ENCODE peak calls at places on chromosome 13, in four cellular contexts. R, Z, Q and V are unnamed samples.

GRCh38 chr13:114018461-114019055 is 44.7 kb upstream of the C13orf46 start:
- DNase-seq in Q (no peak), Z (no peak), R (no peak), V (no peak)

GRCh38 chr13:91655731-91656130 is 257.3 kb downstream of the GPC5 start:
- DNase-seq in R (no peak), Q (no peak), Z (no peak), V (no peak)

GRCh38 chr13:22648325-22648758 is 532.4 kb upstream of the SGCG start:
- DNase-seq in Z (no peak), Q (no peak), R (no peak), V (no peak)

GRCh38 chr13:75910591-75910990 is 274.5 kb downstream of the LMO7 start:
- DNase-seq in R (no peak), Z (no peak), Q (no peak), V (no peak)

GRCh38 chr13:65744761-65745160 is 1485.4 kb downstream of the PCDH9 start:
- DNase-seq in Q (no peak), R (no peak), Z (no peak), V (no peak)

GRCh38 chr13:49298903-49299605 is 51.3 kb downstream of the CDADC1 start:
- DNase-seq in R (no peak), Z (no peak), Q (peak), V (no peak)

GRCh38 chr13:86476656-86477055 is 677.4 kb upstream of the SLITRK6 start:
- DNase-seq in R (no peak), Z (no peak), Q (no peak), V (no peak)

GRCh38 chr13:72651196-72651595 is 76.2 kb downstream of the MZT1 start:
- DNase-seq in Z (no peak), R (no peak), Q (no peak), V (no peak)

GRCh38 chr13:94858856-94859811 is 146.8 kb upstream of the SOX21 start:
- DNase-seq in Z (peak), Q (no peak), R (peak), V (peak)

GRCh38 chr13:94656766-94657165 is 55.1 kb downstream of the GPR180 start:
- DNase-seq in R (no peak), Q (peak), Z (no peak), V (no peak)

GRCh38 chr13:45918597-45918996 is 67.0 kb upstream of the SIAH3 start:
- DNase-seq in Z (no peak), R (no peak), Q (no peak), V (no peak)

GRCh38 chr13:47549219-47549752 is 451.8 kb downstream of the SUCLA2 start:
- DNase-seq in R (no peak), Z (no peak), Q (peak), V (no peak)

GRCh38 chr13:27353166-27353583 is 71.2 kb upstream of the GTF3A start:
- DNase-seq in R (no peak), Q (peak), Z (no peak), V (no peak)

GRCh38 chr13:60226507-60226906 is 62.8 kb upstream of the DIAPH3 start:
- DNase-seq in Z (no peak), R (no peak), Q (peak), V (no peak)

GRCh38 chr13:92716749-92717148 is 509.9 kb upstream of the GPC6 start:
- DNase-seq in R (no peak), Q (peak), Z (no peak), V (no peak)

GRCh38 chr13:100175803-100176182 is 86.9 kb downstream of the PCCA start:
- DNase-seq in Q (no peak), Z (no peak), R (no peak), V (no peak)

GRCh38 chr13:102045713-102046112 is 356.1 kb downstream of the FGF14 start:
- DNase-seq in Z (no peak), R (no peak), Q (no peak), V (no peak)

GRCh38 chr13:35994131-35994966 is 136.8 kb downstream of the DCLK1 start:
- DNase-seq in R (peak), Z (peak), Q (peak), V (peak)

GRCh38 chr13:32370805-32371204 is 55.5 kb downstream of the BRCA2 start:
- DNase-seq in Z (no peak), Q (no peak), R (no peak), V (no peak)

GRCh38 chr13:36526897-36527296 is 94.6 kb downstream of the CCNA1 start:
- DNase-seq in Z (no peak), Q (no peak), R (no peak), V (no peak)

GRCh38 chr13:38265135-38265497 is 84.5 kb upstream of the UFM1 start:
- DNase-seq in Q (no peak), R (no peak), Z (no peak), V (no peak)

GRCh38 chr13:80668452-80668851 is 327.5 kb upstream of the SPRY2 start:
- DNase-seq in Z (no peak), R (no peak), Q (no peak), V (no peak)

GRCh38 chr13:48775285-48775684 is 121.6 kb downstream of the CYSLTR2 start:
- DNase-seq in R (no peak), Q (peak), Z (no peak), V (no peak)

GRCh38 chr13:113187263-113187669 is 21.2 kb downstream of the PCID2 start:
- DNase-seq in Z (peak), Q (peak), R (peak), V (peak)

GRCh38 chr13:92590503-92590908 is 636.1 kb upstream of the GPC6 start:
- DNase-seq in Z (no peak), R (no peak), Q (no peak), V (no peak)

GRCh38 chr13:80217614-80218456 is 123.1 kb downstream of the SPRY2 start:
- DNase-seq in R (no peak), Q (no peak), Z (no peak), V (no peak)

GRCh38 chr13:67075239-67075638 is 154.9 kb downstream of the PCDH9 start:
- DNase-seq in R (no peak), Z (no peak), Q (no peak), V (no peak)

GRCh38 chr13:48975101-48975925 is at the start of gene FNDC3A:
- DNase-seq in Z (peak), R (peak), Q (peak), V (peak)

GRCh38 chr13:57557979-57558529 is 73.5 kb upstream of the PCDH17 start:
- DNase-seq in Q (peak), R (no peak), Z (no peak), V (no peak)

GRCh38 chr13:76596216-76596615 is 290.0 kb downstream of the KCTD12 start:
- DNase-seq in R (no peak), Z (no peak), Q (no peak), V (no peak)

GRCh38 chr13:107827840-107828549 is 387.3 kb downstream of the LIG4 start:
- DNase-seq in Q (no peak), R (no peak), Z (no peak), V (no peak)

GRCh38 chr13:92317066-92317465 is 909.5 kb upstream of the GPC6 start:
- DNase-seq in Z (no peak), R (no peak), Q (no peak), V (no peak)

GRCh38 chr13:33454844-33455256 is 169.3 kb upstream of the STARD13 start:
- DNase-seq in Q (peak), Z (no peak), R (no peak), V (no peak)

GRCh38 chr13:87274209-87274819 is 396.9 kb upstream of the SLITRK5 start:
- DNase-seq in Z (no peak), Q (peak), R (no peak), V (no peak)

GRCh38 chr13:74306496-74306895 is 172.3 kb upstream of the KLF12 start:
- DNase-seq in R (no peak), Q (peak), Z (no peak), V (no peak)

GRCh38 chr13:70622785-70623184 is 514.5 kb upstream of the KLHL1 start:
- DNase-seq in Q (no peak), R (no peak), Z (no peak), V (no peak)

GRCh38 chr13:36163809-36164308 is 32.7 kb upstream of the DCLK1 start:
- DNase-seq in R (peak), Q (peak), Z (peak), V (peak)

DNA sequence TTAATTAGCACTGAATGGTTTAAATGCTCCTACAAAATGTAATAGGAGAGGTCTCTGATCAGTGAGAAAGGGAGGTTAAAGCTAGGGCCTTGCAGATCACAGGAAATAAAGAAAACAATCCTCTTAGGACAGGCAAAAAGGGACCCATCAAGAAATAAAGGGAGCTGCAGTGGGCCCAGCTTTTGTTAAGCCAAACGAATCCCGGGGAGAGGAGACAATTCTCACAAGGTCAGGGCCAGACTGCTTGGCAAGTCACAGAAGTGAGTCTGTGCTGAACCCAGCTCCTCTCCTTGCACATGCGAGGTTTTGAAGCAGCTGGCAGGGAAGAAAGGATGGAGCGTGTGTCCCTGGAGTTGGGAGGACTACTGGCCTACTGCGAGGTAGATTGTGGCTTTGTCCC is 285.8 kb downstream of the COG6 start:
- DNase-seq in Q (no peak), R (peak), Z (no peak), V (no peak)
- H3K4me3 ChIP-seq in Q (no peak), R (no peak), Z (no peak), V (no peak)

GRCh38 chr13:50378513-50378970 is 363.3 kb downstream of the KCNRG start:
- DNase-seq in R (no peak), Z (no peak), Q (no peak), V (no peak)
- H3K4me3 ChIP-seq in R (no peak), Z (no peak), Q (no peak), V (no peak)

GRCh38 chr13:110872034-110872767 is 42.7 kb downstream of the ANKRD10 start:
- DNase-seq in Q (no peak), R (peak), Z (peak), V (no peak)

GRCh38 chr13:110874508-110874960 is 40.3 kb downstream of the ANKRD10 start:
- DNase-seq in R (peak), Z (peak), Q (peak), V (peak)

GRCh38 chr13:110875243-110875642 is 39.6 kb downstream of the ANKRD10 start:
- DNase-seq in Z (no peak), R (no peak), Q (no peak), V (no peak)

GRCh38 chr13:110872768-110873638 is 41.9 kb downstream of the ANKRD10 start:
- DNase-seq in Z (no peak), R (no peak), Q (no peak), V (no peak)

DNA sequence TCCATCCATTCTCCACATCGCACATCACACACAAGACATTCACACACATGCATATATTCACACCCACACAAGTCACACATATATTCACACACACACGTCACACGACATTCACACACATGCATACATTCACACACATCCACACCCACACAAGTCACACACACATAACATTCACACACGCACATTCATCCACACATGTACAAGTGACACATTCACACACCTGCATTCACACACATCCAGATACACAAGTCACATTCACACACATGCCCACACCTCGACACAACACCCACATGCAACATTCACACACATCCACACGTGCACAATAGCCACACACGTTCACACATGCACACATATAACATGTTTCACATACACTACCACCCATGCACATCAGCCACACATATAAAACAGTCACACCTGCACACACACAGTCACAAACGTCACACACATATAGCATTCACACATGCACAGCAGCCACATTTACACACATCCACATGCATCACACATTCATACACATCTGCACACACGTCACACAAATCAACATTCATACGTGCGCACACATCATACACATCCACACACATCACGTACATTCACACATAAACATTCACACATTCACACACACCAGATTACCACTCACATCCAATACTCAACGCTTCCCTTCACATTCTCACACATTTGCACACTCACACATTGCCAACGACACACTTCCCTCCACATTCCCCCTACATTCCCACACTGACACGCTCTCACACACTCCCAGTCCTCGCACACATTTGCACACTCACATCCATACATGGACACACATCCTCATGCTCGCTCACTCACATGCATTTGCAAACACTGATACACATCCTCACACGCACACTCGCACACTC is 41.0 kb downstream of the ANKRD10 start:
- DNase-seq in R (no peak), Z (no peak), Q (no peak), V (no peak)
- H3K4me3 ChIP-seq in R (peak), Z (peak), Q (peak), V (peak)

DNA sequence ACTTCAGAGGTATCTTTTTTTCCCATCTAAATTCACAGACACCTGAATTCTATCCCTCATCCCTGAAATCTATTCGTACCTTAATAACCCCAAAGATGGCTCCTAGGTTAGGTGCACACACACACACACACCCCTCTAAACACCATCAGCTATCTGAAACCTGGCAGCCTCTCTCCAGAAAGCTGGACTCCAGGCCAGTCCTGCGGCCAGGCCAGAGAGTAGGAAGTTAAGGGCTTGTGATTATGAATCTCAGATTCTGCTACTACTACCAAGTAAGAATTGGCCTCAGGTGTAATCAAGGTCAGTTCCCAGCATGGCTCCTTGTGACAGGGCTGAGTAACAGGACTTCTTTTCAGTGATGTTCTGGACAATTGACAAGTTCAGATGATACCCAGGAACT is 244.2 kb upstream of the SERP2 start:
- DNase-seq in Q (no peak), R (no peak), Z (no peak), V (no peak)
- H3K4me3 ChIP-seq in Q (no peak), R (no peak), Z (no peak), V (no peak)

GRCh38 chr13:98192008-98192407 is 14.9 kb upstream of the RNF113B start:
- DNase-seq in Q (no peak), Z (no peak), R (no peak), V (no peak)

GRCh38 chr13:98187862-98188261 is 10.8 kb upstream of the RNF113B start:
- DNase-seq in R (no peak), Z (no peak), Q (no peak), V (no peak)

GRCh38 chr13:98188544-98189166 is 11.6 kb upstream of the RNF113B start:
- DNase-seq in Z (no peak), R (no peak), Q (no peak), V (no peak)

GRCh38 chr13:98189841-98190505 is 12.9 kb upstream of the RNF113B start:
- DNase-seq in Q (no peak), Z (no peak), R (no peak), V (peak)

DNA sequence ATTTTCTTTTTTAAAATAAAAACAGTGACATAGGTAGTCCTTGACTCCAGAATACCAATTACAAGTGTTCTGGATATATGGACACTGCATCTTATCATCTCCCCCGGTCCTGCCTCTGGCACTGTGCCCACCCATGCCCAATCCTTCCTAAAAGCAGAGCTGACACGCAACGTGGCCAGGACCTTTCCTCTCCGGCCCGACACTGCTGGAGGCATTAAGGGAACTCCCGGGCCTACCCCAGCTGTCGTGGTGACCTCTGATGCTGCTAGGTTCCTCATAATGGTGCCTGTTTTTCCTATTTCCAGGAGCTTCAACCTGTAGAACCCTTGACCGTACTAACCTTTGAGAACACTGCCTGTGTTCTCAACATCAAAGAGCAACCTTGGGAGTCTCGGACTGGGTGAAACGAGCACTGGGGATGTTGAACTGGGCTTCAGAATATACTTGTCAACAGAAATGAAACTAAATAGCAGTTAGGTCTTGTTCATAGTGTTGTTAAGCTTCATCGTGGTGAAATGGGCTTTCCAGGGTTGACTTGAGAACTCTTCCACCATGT is 13.9 kb upstream of the RNF113B start:
- DNase-seq in Z (no peak), R (no peak), Q (no peak), V (no peak)
- H3K4me3 ChIP-seq in Z (no peak), R (no peak), Q (no peak), V (no peak)

GRCh38 chr13:41462427-41462826 is 5.1 kb downstream of the RGCC start:
- DNase-seq in Z (no peak), Q (no peak), R (no peak), V (no peak)
- H3K4me3 ChIP-seq in Z (no peak), Q (no peak), R (no peak), V (peak)

DNA sequence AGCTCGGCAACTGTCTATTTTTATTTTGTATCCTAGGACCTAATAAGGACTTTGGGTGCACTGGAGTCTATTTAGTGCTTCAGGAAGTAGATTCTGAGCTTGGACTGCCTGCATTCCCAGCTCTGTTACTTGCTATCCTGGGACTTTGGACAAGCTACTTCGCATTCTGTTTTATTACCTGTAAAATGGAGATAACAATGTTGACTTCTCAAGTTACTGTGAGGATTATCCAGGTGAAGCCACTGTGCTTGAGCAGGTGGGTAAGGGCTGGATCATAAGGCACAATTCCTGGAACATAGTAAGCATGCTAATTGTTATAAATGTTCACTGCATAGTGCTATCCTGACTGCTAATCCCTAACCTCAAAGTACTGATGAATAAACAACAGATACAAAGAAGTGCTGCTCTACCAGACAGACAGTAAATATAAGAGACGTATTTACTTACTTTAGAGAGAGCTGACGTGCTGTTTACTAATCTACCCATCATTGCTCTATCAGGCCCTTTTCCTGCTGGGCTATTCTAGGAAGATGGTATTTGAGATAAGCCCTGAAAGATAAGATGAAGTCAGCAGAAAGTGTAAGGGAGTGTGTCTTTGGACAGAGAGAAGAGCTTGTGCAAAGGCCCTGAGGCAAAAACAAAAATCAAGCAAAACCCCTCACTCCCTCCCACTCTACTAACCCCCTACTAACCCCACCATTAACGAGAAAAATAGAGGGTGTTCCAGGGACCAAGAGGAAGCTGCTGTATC is 50.8 kb upstream of the FLT1 start:
- DNase-seq in R (no peak), Q (no peak), Z (no peak), V (no peak)
- H3K4me3 ChIP-seq in R (no peak), Q (no peak), Z (no peak), V (no peak)